ENCODE peak calls at places on chromosomes 13 and 19, in six cellular contexts. One of them, this sample, is unnamed.

GRCh38 chr19:19459707-19460251 is 54.3 kb downstream of the GATAD2A start:
- DNase-seq in T-helper 2 cell: peak
- DNase-seq in fibroblast of the conjunctiva: no peak
- DNase-seq in AG09309: peak
- DNase-seq in activated gamma-delta T cell treated with anti-CD3 and anti-CD28 coated beads, Interleukin-2, amount 50 U/mL, for 16 hours: peak
- DNase-seq in omental fat pad: no peak
- DNase-seq in this sample: peak

GRCh38 chr13:76646946-76647345 is 239.3 kb downstream of the KCTD12 start:
- DNase-seq in T-helper 2 cell: no peak
- DNase-seq in fibroblast of the conjunctiva: no peak
- DNase-seq in AG09309: no peak
- DNase-seq in activated gamma-delta T cell treated with anti-CD3 and anti-CD28 coated beads, Interleukin-2, amount 50 U/mL, for 16 hours: no peak
- DNase-seq in omental fat pad: no peak
- DNase-seq in this sample: no peak

GRCh38 chr19:10317857-10318462 is 2.1 kb upstream of the FDX2 start:
- DNase-seq in T-helper 2 cell: no peak
- DNase-seq in fibroblast of the conjunctiva: no peak
- DNase-seq in AG09309: no peak
- DNase-seq in activated gamma-delta T cell treated with anti-CD3 and anti-CD28 coated beads, Interleukin-2, amount 50 U/mL, for 16 hours: no peak
- DNase-seq in omental fat pad: no peak
- DNase-seq in this sample: no peak

GRCh38 chr19:46442808-46443450 is 14.2 kb upstream of the PNMA8C start:
- DNase-seq in T-helper 2 cell: no peak
- DNase-seq in fibroblast of the conjunctiva: peak
- DNase-seq in AG09309: no peak
- DNase-seq in activated gamma-delta T cell treated with anti-CD3 and anti-CD28 coated beads, Interleukin-2, amount 50 U/mL, for 16 hours: no peak
- DNase-seq in omental fat pad: no peak
- DNase-seq in this sample: peak

GRCh38 chr19:46821512-46822359 is 28.9 kb downstream of the AP2S1 start:
- DNase-seq in T-helper 2 cell: peak
- DNase-seq in fibroblast of the conjunctiva: no peak
- DNase-seq in AG09309: no peak
- DNase-seq in activated gamma-delta T cell treated with anti-CD3 and anti-CD28 coated beads, Interleukin-2, amount 50 U/mL, for 16 hours: peak
- DNase-seq in omental fat pad: no peak
- DNase-seq in this sample: no peak

GRCh38 chr13:80141114-80141849 is 199.6 kb downstream of the SPRY2 start:
- DNase-seq in T-helper 2 cell: no peak
- DNase-seq in fibroblast of the conjunctiva: peak
- DNase-seq in AG09309: no peak
- DNase-seq in activated gamma-delta T cell treated with anti-CD3 and anti-CD28 coated beads, Interleukin-2, amount 50 U/mL, for 16 hours: no peak
- DNase-seq in omental fat pad: no peak
- DNase-seq in this sample: peak

GRCh38 chr19:15577184-15577771 is 37.7 kb upstream of the CYP4F8 start:
- DNase-seq in T-helper 2 cell: no peak
- DNase-seq in fibroblast of the conjunctiva: no peak
- DNase-seq in AG09309: no peak
- DNase-seq in activated gamma-delta T cell treated with anti-CD3 and anti-CD28 coated beads, Interleukin-2, amount 50 U/mL, for 16 hours: no peak
- DNase-seq in omental fat pad: no peak
- DNase-seq in this sample: no peak

GRCh38 chr13:66069570-66069969 is 1160.6 kb downstream of the PCDH9 start:
- DNase-seq in T-helper 2 cell: no peak
- DNase-seq in fibroblast of the conjunctiva: no peak
- DNase-seq in AG09309: no peak
- DNase-seq in activated gamma-delta T cell treated with anti-CD3 and anti-CD28 coated beads, Interleukin-2, amount 50 U/mL, for 16 hours: no peak
- DNase-seq in omental fat pad: no peak
- DNase-seq in this sample: no peak

GRCh38 chr13:27923794-27924528 is 4.2 kb downstream of the PDX1 start:
- DNase-seq in T-helper 2 cell: no peak
- DNase-seq in fibroblast of the conjunctiva: no peak
- DNase-seq in AG09309: no peak
- DNase-seq in activated gamma-delta T cell treated with anti-CD3 and anti-CD28 coated beads, Interleukin-2, amount 50 U/mL, for 16 hours: no peak
- DNase-seq in omental fat pad: no peak
- DNase-seq in this sample: no peak

GRCh38 chr13:42876810-42877550 is 95.6 kb downstream of the FAM216B start:
- DNase-seq in T-helper 2 cell: no peak
- DNase-seq in fibroblast of the conjunctiva: no peak
- DNase-seq in AG09309: peak
- DNase-seq in activated gamma-delta T cell treated with anti-CD3 and anti-CD28 coated beads, Interleukin-2, amount 50 U/mL, for 16 hours: no peak
- DNase-seq in omental fat pad: no peak
- DNase-seq in this sample: peak

GRCh38 chr13:86368924-86369323 is 569.7 kb upstream of the SLITRK6 start:
- DNase-seq in T-helper 2 cell: no peak
- DNase-seq in fibroblast of the conjunctiva: no peak
- DNase-seq in AG09309: no peak
- DNase-seq in activated gamma-delta T cell treated with anti-CD3 and anti-CD28 coated beads, Interleukin-2, amount 50 U/mL, for 16 hours: no peak
- DNase-seq in omental fat pad: no peak
- DNase-seq in this sample: no peak

GRCh38 chr19:42286349-42287016 is 15.4 kb upstream of the PRR19 start:
- DNase-seq in T-helper 2 cell: no peak
- DNase-seq in fibroblast of the conjunctiva: no peak
- DNase-seq in AG09309: no peak
- DNase-seq in activated gamma-delta T cell treated with anti-CD3 and anti-CD28 coated beads, Interleukin-2, amount 50 U/mL, for 16 hours: no peak
- DNase-seq in omental fat pad: no peak
- DNase-seq in this sample: no peak

GRCh38 chr13:28719656-28720055 is 886 bp upstream of the SLC46A3 start:
- DNase-seq in T-helper 2 cell: no peak
- DNase-seq in fibroblast of the conjunctiva: no peak
- DNase-seq in AG09309: peak
- DNase-seq in activated gamma-delta T cell treated with anti-CD3 and anti-CD28 coated beads, Interleukin-2, amount 50 U/mL, for 16 hours: no peak
- DNase-seq in omental fat pad: no peak
- DNase-seq in this sample: no peak

GRCh38 chr19:18975011-18975410 is 34.0 kb upstream of the HOMER3 start:
- DNase-seq in T-helper 2 cell: no peak
- DNase-seq in fibroblast of the conjunctiva: no peak
- DNase-seq in AG09309: no peak
- DNase-seq in activated gamma-delta T cell treated with anti-CD3 and anti-CD28 coated beads, Interleukin-2, amount 50 U/mL, for 16 hours: no peak
- DNase-seq in omental fat pad: no peak
- DNase-seq in this sample: no peak

GRCh38 chr13:48160879-48161278 is 66.0 kb upstream of the MED4 start:
- DNase-seq in T-helper 2 cell: no peak
- DNase-seq in fibroblast of the conjunctiva: no peak
- DNase-seq in AG09309: peak
- DNase-seq in activated gamma-delta T cell treated with anti-CD3 and anti-CD28 coated beads, Interleukin-2, amount 50 U/mL, for 16 hours: no peak
- DNase-seq in omental fat pad: no peak
- DNase-seq in this sample: peak

GRCh38 chr13:111410232-111411021 is 90.0 kb downstream of the TEX29 start:
- DNase-seq in T-helper 2 cell: no peak
- DNase-seq in fibroblast of the conjunctiva: no peak
- DNase-seq in AG09309: no peak
- DNase-seq in activated gamma-delta T cell treated with anti-CD3 and anti-CD28 coated beads, Interleukin-2, amount 50 U/mL, for 16 hours: no peak
- DNase-seq in omental fat pad: no peak
- DNase-seq in this sample: no peak

This sample was measured in stromal cell of bone marrow.